ENCODE peak calls at places on chromosomes 13 and 19, in seven cellular contexts. B is progenitor cell of endocrine pancreas, U is LoVo, S is NCI-H2029, Q is Kasumi-1, N is psoas muscle, Z is endodermal cell. K is an unnamed sample.

GRCh38 chr13:27617801-27618411 is 2.4 kb downstream of the LNX2 start:
- DNase-seq in U (no peak), Z (no peak), Q (no peak), N (no peak), B (no peak), S (no peak), K (no peak)

GRCh38 chr19:8631425-8631819 is 989 bp downstream of the NFILZ start:
- DNase-seq in U (no peak), B (no peak), Q (no peak), N (peak), S (no peak), Z (peak), K (peak)

GRCh38 chr19:19259741-19260140 is 13.4 kb downstream of the TM6SF2 start:
- DNase-seq in S (no peak), U (no peak), N (no peak), Z (peak), B (no peak), Q (peak), K (peak)

GRCh38 chr19:44401108-44401786 is at the start of gene ZNF285:
- DNase-seq in S (no peak), U (no peak), N (peak), B (peak), Z (peak), Q (no peak), K (peak)

GRCh38 chr19:43950834-43951626 is at the start of gene ZNF221:
- DNase-seq in B (peak), N (peak), Z (peak), S (peak), U (peak), Q (peak), K (peak)

GRCh38 chr13:50244913-50245574 is 229.8 kb downstream of the KCNRG start:
- DNase-seq in B (no peak), N (no peak), S (no peak), U (peak), Q (peak), Z (no peak), K (peak)

GRCh38 chr19:33798701-33799111 is 2.0 kb downstream of the KCTD15 start:
- DNase-seq in B (no peak), U (no peak), S (no peak), Z (no peak), Q (no peak), N (no peak), K (no peak)

GRCh38 chr13:39913928-39914327 is 258.5 kb downstream of the COG6 start:
- DNase-seq in Z (no peak), Q (no peak), N (no peak), U (no peak), B (no peak), S (no peak), K (no peak)

GRCh38 chr13:107461751-107462150 is 753.6 kb downstream of the LIG4 start:
- DNase-seq in S (no peak), Z (no peak), U (no peak), B (no peak), N (no peak), Q (no peak), K (no peak)

GRCh38 chr13:110597041-110597689 is 18.2 kb upstream of the NAXD start:
- DNase-seq in U (no peak), N (no peak), S (no peak), Z (peak), B (no peak), Q (no peak), K (no peak)

GRCh38 chr19:12946092-12946845 is 607 bp downstream of the RAD23A start:
- DNase-seq in S (peak), B (peak), Z (peak), U (peak), N (peak), Q (peak), K (peak)

GRCh38 chr13:22235285-22235949 is 564.5 kb downstream of the FGF9 start:
- DNase-seq in Z (peak), B (no peak), U (peak), N (no peak), Q (no peak), S (no peak), K (no peak)

GRCh38 chr19:29014857-29015436 is 198.0 kb downstream of the UQCRFS1 start:
- DNase-seq in U (no peak), Q (no peak), N (no peak), B (no peak), S (no peak), Z (peak), K (no peak)

GRCh38 chr13:110283661-110284516 is 23.1 kb downstream of the COL4A1 start:
- DNase-seq in N (no peak), S (no peak), B (no peak), U (no peak), Q (no peak), Z (no peak), K (no peak)

GRCh38 chr19:19588546-19588945 is 29.9 kb downstream of the PBX4 start:
- DNase-seq in U (no peak), B (no peak), Q (no peak), S (no peak), Z (no peak), N (no peak), K (no peak)

GRCh38 chr19:39046037-39046821 is 13.9 kb upstream of the FBXO27 start:
- DNase-seq in S (peak), B (no peak), N (no peak), U (no peak), Z (peak), Q (no peak), K (peak)

GRCh38 chr13:31909889-31910551 is 121.6 kb upstream of the FRY start:
- DNase-seq in N (no peak), Z (peak), Q (peak), U (peak), S (peak), B (peak), K (peak)

GRCh38 chr19:55152017-55152416 is 3.0 kb upstream of the TNNT1 start:
- DNase-seq in S (no peak), Z (no peak), U (no peak), N (no peak), Q (no peak), B (no peak), K (no peak)

GRCh38 chr13:98910501-98910951 is 67.3 kb downstream of the DOCK9 start:
- DNase-seq in S (no peak), U (no peak), Z (peak), N (no peak), Q (peak), B (no peak), K (peak)